ENCODE peak calls at places on chromosomes 7 and 10, in eight cellular contexts. R is fibroblast of lung, J is epithelial cell of esophagus, Z is NB4, T is suprapubic skin, K is cardiac fibroblast, Q is SK-N-SH, F is lung. D is an unnamed sample.

GRCh38 chr7:157707983-157708720 is 371.3 kb downstream of the DNAJB6 start:
- DNase-seq in T (no peak), J (no peak), Z (no peak), Q (peak), R (no peak), K (no peak), F (no peak), D (no peak)

GRCh38 chr10:61754553-61755540 is 92.1 kb downstream of the CABCOCO1 start:
- DNase-seq in T (no peak), Q (no peak), K (no peak), R (no peak), Z (no peak), F (no peak), J (peak), D (no peak)

GRCh38 chr7:154776350-154776749 is 226.6 kb downstream of the PAXIP1 start:
- DNase-seq in K (no peak), R (no peak), F (no peak), T (peak), Z (no peak), J (no peak), Q (no peak), D (no peak)

GRCh38 chr10:34076443-34076842 is 738.7 kb downstream of the PARD3 start:
- DNase-seq in K (no peak), T (no peak), R (no peak), J (no peak), F (no peak), Z (no peak), Q (no peak), D (no peak)

GRCh38 chr7:155425946-155426345 is 32.0 kb upstream of the EN2 start:
- DNase-seq in F (no peak), Z (no peak), R (no peak), Q (no peak), J (no peak), K (no peak), T (no peak), D (no peak)

GRCh38 chr7:91280180-91280579 is 15.9 kb downstream of the FZD1 start:
- DNase-seq in Z (no peak), R (no peak), T (no peak), F (no peak), Q (no peak), K (no peak), J (no peak), D (no peak)

GRCh38 chr7:47796347-47796746 is 151.9 kb downstream of the PKD1L1 start:
- DNase-seq in K (no peak), Z (no peak), Q (no peak), F (no peak), T (no peak), J (no peak), R (no peak), D (no peak)

GRCh38 chr7:28957822-28958234 is 302 bp downstream of the TRIL start:
- DNase-seq in T (no peak), K (no peak), J (peak), Q (peak), R (no peak), Z (no peak), F (no peak), D (no peak)

GRCh38 chr10:97991875-97992274 is 38.5 kb downstream of the CRTAC1 start:
- DNase-seq in F (no peak), Z (peak), J (peak), Q (no peak), R (peak), K (peak), T (no peak), D (no peak)

GRCh38 chr10:58590152-58590551 is 77.5 kb downstream of the BICC1 start:
- DNase-seq in F (no peak), R (peak), Q (peak), Z (no peak), J (peak), K (peak), T (no peak), D (no peak)

GRCh38 chr10:50312464-50313437 is 61.4 kb upstream of the ASAH2 start:
- DNase-seq in T (no peak), J (peak), Z (no peak), R (peak), K (peak), F (no peak), Q (no peak), D (no peak)

GRCh38 chr7:152522551-152522950 is 86.7 kb upstream of the KMT2C start:
- DNase-seq in T (no peak), F (no peak), R (peak), Z (no peak), K (no peak), J (no peak), Q (peak), D (no peak)

GRCh38 chr10:124944982-124945381 is 3.1 kb downstream of the ZRANB1 start:
- DNase-seq in F (no peak), J (no peak), K (peak), Z (no peak), R (peak), Q (no peak), T (no peak), D (no peak)

GRCh38 chr7:88789480-88790064 is 6.0 kb downstream of the TEX47 start:
- DNase-seq in Z (peak), Q (peak), J (peak), T (no peak), F (no peak), K (peak), R (peak), D (no peak)

GRCh38 chr7:55574062-55574717 is 1.9 kb upstream of the VOPP1 start:
- DNase-seq in Z (no peak), J (peak), T (no peak), K (peak), Q (no peak), F (no peak), R (peak), D (no peak)

GRCh38 chr7:135712796-135713195 is 15.2 kb downstream of the SLC13A4 start:
- DNase-seq in J (no peak), T (no peak), Q (peak), Z (no peak), K (no peak), F (no peak), R (no peak), D (no peak)

GRCh38 chr7:113289140-113289740 is 170.9 kb upstream of the SMIM30 start:
- DNase-seq in K (peak), R (peak), Q (peak), T (no peak), F (no peak), Z (peak), J (peak), D (no peak)

GRCh38 chr10:111999205-111999914 is 184.2 kb downstream of the GPAM start:
- DNase-seq in F (no peak), Z (no peak), J (no peak), R (no peak), Q (no peak), K (no peak), T (no peak), D (no peak)

GRCh38 chr10:14540062-14540461 is 209.3 kb upstream of the FRMD4A start:
- DNase-seq in F (no peak), Z (no peak), R (no peak), K (no peak), Q (no peak), T (no peak), J (no peak), D (no peak)

GRCh38 chr10:8331896-8332729 is 277.6 kb downstream of the GATA3 start:
- DNase-seq in K (peak), Z (peak), F (no peak), R (peak), T (peak), Q (peak), J (peak), D (no peak)

GRCh38 chr10:95208702-95209391 is 14.8 kb downstream of the ACSM6 start:
- DNase-seq in F (no peak), J (no peak), Q (peak), R (peak), Z (peak), T (no peak), K (peak), D (no peak)

GRCh38 chr7:117949232-117949631 is 76.0 kb upstream of the CTTNBP2 start:
- DNase-seq in F (no peak), Q (no peak), K (no peak), R (peak), T (no peak), J (peak), Z (no peak), D (no peak)

GRCh38 chr10:113524539-113525490 is 28.0 kb upstream of the HABP2 start:
- DNase-seq in T (no peak), Z (no peak), Q (no peak), R (no peak), J (peak), K (no peak), F (no peak), D (no peak)

GRCh38 chr7:155198901-155199845 is 98.5 kb upstream of the INSIG1 start:
- DNase-seq in K (peak), R (peak), Z (no peak), T (no peak), F (no peak), J (peak), Q (no peak), D (no peak)

GRCh38 chr7:156386097-156386496 is 254.5 kb upstream of the RNF32 start:
- DNase-seq in K (no peak), T (no peak), J (no peak), R (no peak), F (no peak), Z (peak), Q (no peak), D (no peak)

GRCh38 chr7:149662591-149663095 is 110.7 kb downstream of the ZNF467 start:
- DNase-seq in R (peak), K (peak), Q (peak), Z (peak), J (peak), F (peak), T (no peak), D (no peak)

GRCh38 chr7:100680589-100681271 is 7.2 kb downstream of the GNB2 start:
- DNase-seq in T (no peak), J (no peak), F (no peak), Z (peak), K (no peak), R (no peak), Q (peak), D (no peak)

GRCh38 chr10:111756541-111757061 is 427.0 kb downstream of the GPAM start:
- DNase-seq in T (no peak), Z (peak), K (peak), F (no peak), Q (peak), J (peak), R (no peak), D (no peak)

GRCh38 chr7:83271212-83272099 is 108.8 kb upstream of the PCLO start:
- DNase-seq in K (peak), Q (peak), Z (peak), J (peak), F (no peak), T (no peak), R (peak), D (no peak)
- TF ChIP-seq CTCF in K (peak), Q (peak), Z (peak), J (peak), F (no peak), T (no peak), R (peak), D (peak)

GRCh38 chr10:78178397-78178796 is 144.7 kb downstream of the RPS24 start:
- DNase-seq in F (no peak), K (no peak), T (peak), Q (no peak), J (no peak), Z (no peak), R (no peak), D (no peak)

GRCh38 chr10:78181381-78182055 is 147.9 kb downstream of the RPS24 start:
- DNase-seq in Q (no peak), F (no peak), Z (no peak), T (no peak), R (no peak), J (peak), K (no peak), D (no peak)

GRCh38 chr10:78180306-78180705 is 146.6 kb downstream of the RPS24 start:
- DNase-seq in K (no peak), T (peak), Q (no peak), R (no peak), F (no peak), Z (no peak), J (no peak), D (no peak)

GRCh38 chr10:78178940-78179339 is 145.3 kb downstream of the RPS24 start:
- DNase-seq in R (peak), Z (no peak), Q (no peak), T (peak), K (peak), F (peak), J (peak), D (no peak)

DNA sequence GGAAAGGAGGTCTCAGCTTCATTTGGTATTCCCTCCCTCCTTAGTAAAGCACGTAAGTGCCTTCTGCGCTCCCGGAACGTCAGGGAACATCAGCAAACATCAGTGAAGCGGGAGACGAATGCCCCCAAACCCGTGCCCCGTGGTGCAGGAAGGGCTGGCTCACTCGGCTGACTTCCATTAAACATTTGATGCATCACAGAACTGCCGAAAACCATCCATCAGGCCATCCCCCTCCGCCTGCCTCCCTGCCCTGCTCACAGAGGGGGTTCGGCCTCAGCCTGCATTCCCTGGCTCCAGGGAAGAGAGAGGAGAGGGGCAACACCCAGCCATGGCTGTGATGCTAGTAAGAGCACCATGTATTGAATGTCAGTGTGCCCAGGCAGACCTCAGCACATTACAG is 146.2 kb downstream of the RPS24 start:
- DNase-seq in J (no peak), K (no peak), F (no peak), R (no peak), T (peak), Q (no peak), Z (no peak), D (no peak)
- TF ChIP-seq CTCF in J (no peak), K (no peak), F (no peak), R (no peak), T (no peak), Q (no peak), Z (no peak), D (no peak)

DNA sequence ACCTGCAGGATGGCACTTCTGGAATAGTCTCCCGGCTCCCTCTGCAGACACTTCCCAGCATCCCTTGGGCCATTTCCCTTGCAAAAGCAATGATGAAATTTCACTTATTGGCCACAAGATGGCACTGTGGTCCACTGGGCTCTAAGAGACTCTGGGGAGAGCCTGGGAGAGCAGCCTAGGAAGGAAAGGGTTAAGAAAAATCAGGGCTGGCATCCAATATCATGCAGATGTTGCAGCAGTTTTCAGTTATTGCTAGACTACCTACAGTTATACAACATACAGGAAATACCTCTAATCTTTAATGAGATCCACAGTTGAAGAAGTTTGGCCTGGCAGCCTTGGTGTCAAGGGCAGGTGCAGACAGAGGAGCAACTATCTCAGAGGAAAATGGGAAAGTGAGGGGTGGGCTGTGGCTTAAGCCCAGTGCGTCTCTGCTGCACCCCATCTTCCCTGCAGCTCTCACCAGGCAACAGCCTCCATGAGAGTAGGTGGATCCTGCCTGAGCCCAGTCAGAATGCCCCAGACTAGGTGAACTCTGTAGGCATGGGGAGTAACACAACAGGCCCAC is 100.2 kb upstream of the PRSS58 start:
- DNase-seq in Q (peak), J (peak), Z (peak), F (no peak), T (no peak), K (peak), R (peak), D (no peak)
- TF ChIP-seq CTCF in Q (peak), J (peak), Z (peak), F (peak), T (no peak), K (peak), R (peak), D (peak)

DNA sequence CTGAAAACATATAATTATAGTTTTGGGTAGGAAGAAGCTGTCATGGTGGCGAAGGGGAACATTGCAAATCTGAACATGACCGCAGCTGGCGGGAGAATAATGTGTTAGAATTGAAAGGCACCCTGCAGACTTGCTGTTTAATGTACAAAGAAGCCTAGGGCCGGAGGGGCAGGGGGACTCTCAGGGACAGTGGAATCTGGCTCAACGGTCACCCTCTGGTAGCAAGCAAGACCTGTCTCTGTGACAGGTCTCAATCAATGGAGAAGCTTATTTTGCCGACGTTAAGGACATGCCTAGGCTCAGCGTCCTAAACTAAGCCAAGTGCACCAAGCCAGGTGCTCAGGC is 177.3 kb downstream of the NSUN6 start:
- DNase-seq in Q (no peak), J (no peak), T (no peak), K (no peak), F (no peak), Z (no peak), R (no peak), D (no peak)
- TF ChIP-seq CTCF in Q (no peak), J (no peak), T (no peak), K (no peak), F (no peak), Z (no peak), R (no peak), D (no peak)

GRCh38 chr10:123284022-123284421 is 129.8 kb downstream of the BUB3 start:
- DNase-seq in R (no peak), Q (no peak), Z (no peak), T (no peak), J (peak), K (no peak), F (no peak), D (no peak)
- TF ChIP-seq CTCF in R (no peak), Q (no peak), Z (no peak), T (no peak), J (peak), K (no peak), F (no peak), D (no peak)

GRCh38 chr10:2978111-2978510 is 89.2 kb upstream of the PFKP start:
- DNase-seq in Z (peak), K (peak), R (peak), F (no peak), Q (peak), T (no peak), J (peak), D (no peak)
- TF ChIP-seq CTCF in Z (peak), K (peak), R (peak), F (peak), Q (peak), T (no peak), J (peak), D (peak)

GRCh38 chr10:28676297-28676967 is 889 bp upstream of the BAMBI start:
- DNase-seq in T (peak), J (no peak), R (no peak), K (no peak), F (no peak), Z (peak), Q (no peak), D (no peak)
- TF ChIP-seq CTCF in T (no peak), J (no peak), R (no peak), K (peak), F (no peak), Z (no peak), Q (no peak), D (no peak)

DNA sequence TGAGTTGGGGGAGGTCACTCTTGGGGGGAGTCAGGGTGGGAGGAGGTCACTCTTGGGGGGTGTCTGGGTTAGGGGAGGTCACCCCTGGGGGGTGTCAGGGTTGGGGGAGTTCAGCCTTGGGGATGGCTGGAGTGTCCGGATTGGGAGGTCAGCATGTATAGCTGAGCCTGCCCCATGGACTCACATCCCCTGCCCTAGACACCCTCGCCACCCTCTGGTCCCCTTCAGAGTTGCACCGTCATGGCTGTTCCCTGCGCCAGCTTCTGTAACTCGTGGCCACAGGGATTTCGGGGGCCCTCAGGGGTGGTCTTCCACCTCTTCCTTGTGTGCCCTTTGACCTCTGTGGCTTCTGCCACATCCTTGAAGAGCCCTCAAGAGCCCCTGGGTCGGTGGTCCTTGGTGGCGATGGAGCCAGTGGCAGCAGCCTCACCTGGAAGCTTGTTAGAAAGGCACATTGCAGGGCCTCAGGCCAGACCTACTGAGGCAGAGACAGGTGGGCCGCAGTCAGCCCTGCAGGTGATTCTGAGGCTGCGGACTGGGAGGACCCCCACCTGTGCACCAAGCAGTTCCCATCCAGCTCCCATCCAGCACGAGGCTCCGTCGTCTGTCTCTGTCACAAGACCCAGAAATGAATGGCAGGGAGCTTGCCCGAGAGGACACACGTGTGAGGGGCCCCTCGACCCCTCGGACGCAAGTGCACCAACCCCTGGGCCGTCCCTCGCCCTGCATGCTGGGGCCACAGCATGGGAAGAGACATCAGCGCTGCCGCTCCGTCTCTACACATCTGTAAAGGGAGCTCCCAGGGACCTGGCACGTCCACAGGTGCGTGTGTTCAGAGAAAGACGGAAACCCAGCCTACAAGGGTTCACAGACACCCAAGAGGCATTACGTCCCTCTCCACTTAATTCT is 44.7 kb upstream of the SUN1 start:
- DNase-seq in Q (no peak), Z (no peak), F (no peak), T (no peak), J (no peak), K (no peak), R (no peak), D (no peak)
- TF ChIP-seq CTCF in Q (no peak), Z (no peak), F (no peak), T (no peak), J (no peak), K (no peak), R (no peak), D (no peak)

GRCh38 chr10:29239569-29240472 is 49.0 kb upstream of the LYZL1 start:
- DNase-seq in R (peak), K (peak), J (no peak), Z (peak), T (no peak), Q (peak), F (no peak), D (no peak)
- TF ChIP-seq CTCF in R (peak), K (peak), J (peak), Z (peak), T (no peak), Q (peak), F (no peak), D (peak)

DNA sequence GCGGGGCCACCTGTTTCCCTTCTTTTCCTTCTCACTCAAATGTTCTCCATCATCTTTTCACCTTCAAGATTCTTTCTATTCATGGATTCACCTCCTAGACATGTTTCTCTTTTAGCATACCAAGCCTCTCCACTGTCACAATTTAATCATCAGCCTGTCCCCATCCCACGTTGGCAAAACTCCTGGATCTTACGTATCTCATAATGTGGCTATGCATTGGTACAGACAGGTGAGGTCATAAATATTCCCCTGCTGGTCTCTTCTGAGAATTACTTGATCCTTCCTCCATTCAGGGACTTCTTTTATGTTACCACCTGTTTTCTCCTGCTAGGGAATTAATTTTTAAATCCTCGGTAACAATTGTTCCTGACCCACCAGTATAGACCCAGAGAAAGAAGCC is 262.6 kb upstream of the NEBL start:
- DNase-seq in R (no peak), Z (no peak), T (no peak), K (no peak), Q (no peak), J (no peak), F (no peak), D (no peak)
- TF ChIP-seq CTCF in R (no peak), Z (no peak), T (no peak), K (no peak), Q (no peak), J (no peak), F (no peak), D (no peak)

D was measured in right atrium auricular region.